ENCODE peak calls at places on chromosomes 2 and 18, in nine cellular contexts. T is WTC11, C is retinal pigment epithelial cell, F is fibroblast of the aortic adventitia, Z is testis, U is pancreas, Y is epithelial cell of esophagus, A is lower lobe of right lung, L is left ventricle myocardium inferior. M is an unnamed sample.

GRCh38 chr2:235500761-235501662 is 7.2 kb downstream of the AGAP1 start:
- DNase-seq in T (no peak), Z (no peak), Y (peak; percentile 54), A (no peak), F (peak; percentile 51), C (no peak), U (no peak), L (no peak), M (no peak)

GRCh38 chr2:120547662-120548061 is 188.0 kb upstream of the GLI2 start:
- DNase-seq in Z (no peak), F (no peak), U (no peak), L (peak; percentile 63), Y (no peak), A (no peak), T (no peak), C (no peak), M (no peak)

GRCh38 chr2:141611143-141611571 is 519.7 kb downstream of the LRP1B start:
- DNase-seq in F (peak; percentile 0), L (no peak), Y (no peak), U (no peak), Z (no peak), C (no peak), A (no peak), T (no peak), M (no peak)

GRCh38 chr2:217360781-217361485 is 501.1 kb upstream of the TNP1 start:
- DNase-seq in L (no peak), F (peak; percentile 98), Y (peak; percentile 62), Z (peak; percentile 36), T (no peak), U (no peak), C (no peak), A (no peak), M (no peak)

GRCh38 chr2:85327757-85328617 is at the start of gene TGOLN2:
- DNase-seq in C (peak; percentile 56), L (peak; percentile 95), T (peak; percentile 88), U (peak; percentile 96), F (peak; percentile 87), Z (peak; percentile 96), A (peak; percentile 96), Y (peak; percentile 92), M (peak; percentile 91)

GRCh38 chr2:147214900-147215299 is 629.9 kb upstream of the ACVR2A start:
- DNase-seq in U (no peak), F (no peak), L (no peak), A (no peak), Z (no peak), C (no peak), Y (no peak), T (no peak), M (no peak)

GRCh38 chr2:1601471-1602358 is 142.6 kb downstream of the PXDN start:
- DNase-seq in F (no peak), U (no peak), A (no peak), L (peak; percentile 51), Z (no peak), Y (no peak), T (no peak), C (no peak), M (no peak)

GRCh38 chr2:57444731-57445414 is 601.7 kb upstream of the VRK2 start:
- DNase-seq in A (no peak), Y (no peak), C (no peak), L (no peak), F (no peak), U (no peak), T (no peak), Z (no peak), M (no peak)

GRCh38 chr2:109182426-109182825 is 53.4 kb downstream of the SH3RF3 start:
- DNase-seq in A (no peak), Z (no peak), U (no peak), T (no peak), L (no peak), C (no peak), F (no peak), Y (peak; percentile 49), M (no peak)

GRCh38 chr2:236052926-236053846 is 115.0 kb downstream of the GBX2 start:
- DNase-seq in C (no peak), F (no peak), Y (no peak), T (peak; percentile 70), A (no peak), Z (no peak), L (no peak), U (no peak), M (no peak)

GRCh38 chr18:44901283-44901682 is 220.6 kb downstream of the SETBP1 start:
- DNase-seq in L (no peak), A (no peak), F (no peak), Y (no peak), U (no peak), C (no peak), T (peak; percentile 23), Z (no peak), M (no peak)
- TF ChIP-seq CTCF in L (peak; percentile 26), A (peak; percentile 13), F (peak; percentile 13), Y (peak; percentile 40), U (no peak), C (peak; percentile 32), T (no peak), Z (no peak), M (no peak)

GRCh38 chr2:67237288-67237687 is 159.8 kb upstream of the ETAA1 start:
- DNase-seq in Y (no peak), C (no peak), A (no peak), Z (no peak), T (no peak), U (no peak), F (no peak), L (no peak), M (no peak)
- TF ChIP-seq CTCF in Y (no peak), C (peak; percentile 14), A (no peak), Z (no peak), T (no peak), U (no peak), F (no peak), L (no peak), M (no peak)

GRCh38 chr2:42044939-42045338 is 2.9 kb upstream of the PKDCC start:
- DNase-seq in Y (no peak), U (no peak), L (no peak), C (no peak), Z (no peak), A (no peak), F (no peak), T (no peak), M (no peak)
- TF ChIP-seq CTCF in Y (no peak), U (no peak), L (no peak), C (no peak), Z (no peak), A (no peak), F (no peak), T (no peak), M (no peak)

DNA sequence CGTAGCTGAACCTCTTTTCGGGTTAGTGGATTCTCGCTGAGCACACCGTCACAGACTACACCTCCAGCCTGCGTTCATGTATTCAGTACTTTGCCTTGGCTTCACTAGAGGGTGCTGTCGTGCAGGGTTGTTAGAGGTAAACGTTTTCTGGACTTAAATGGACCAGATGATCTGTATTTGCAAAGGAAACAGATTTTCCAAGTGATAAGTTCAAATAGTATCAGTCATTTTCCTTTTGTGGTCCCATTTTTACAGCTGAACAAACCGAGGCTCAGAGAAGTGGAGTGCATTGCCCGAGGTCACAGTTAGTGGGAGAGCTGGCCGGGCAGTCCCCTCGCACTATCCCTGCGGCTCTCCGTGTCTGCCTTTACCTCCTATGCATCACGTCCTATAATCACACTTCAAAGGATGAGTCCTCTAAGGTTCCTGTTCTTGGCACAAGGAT is 125.9 kb downstream of the MAP4K4 start:
- DNase-seq in Z (peak; percentile 66), F (peak; percentile 72), U (no peak), A (no peak), L (no peak), C (no peak), T (peak; percentile 71), Y (peak; percentile 84), M (no peak)
- TF ChIP-seq CTCF in Z (no peak), F (peak; percentile 71), U (peak; percentile 41), A (peak; percentile 68), L (peak; percentile 78), C (peak; percentile 80), T (peak; percentile 56), Y (peak; percentile 89), M (peak; percentile 25)

DNA sequence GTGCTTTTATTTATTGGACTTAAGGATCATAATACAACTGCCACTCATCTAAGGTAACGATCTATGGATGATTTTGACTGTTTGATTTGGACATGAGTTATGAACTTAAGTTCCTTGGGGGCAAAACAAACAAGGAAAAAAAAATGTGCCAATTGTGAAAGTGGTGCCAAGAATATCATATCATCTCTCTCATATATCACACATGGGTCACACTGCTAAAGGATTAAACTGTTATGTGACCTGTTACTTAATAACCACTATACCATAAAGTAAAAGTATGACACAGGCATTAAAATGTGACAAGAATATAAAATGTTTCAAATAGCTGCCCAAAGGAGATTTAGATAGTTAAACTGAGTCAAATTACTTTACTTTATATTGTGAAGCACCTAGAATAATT is 886.2 kb downstream of the ERBB4 start:
- DNase-seq in F (no peak), C (no peak), Z (no peak), A (no peak), T (no peak), U (no peak), Y (no peak), L (no peak), M (no peak)
- TF ChIP-seq CTCF in F (no peak), C (no peak), Z (no peak), A (no peak), T (no peak), U (no peak), Y (no peak), L (no peak), M (no peak)

GRCh38 chr2:103153580-103153979 is 391.7 kb downstream of the TMEM182 start:
- DNase-seq in T (no peak), Z (no peak), F (no peak), C (no peak), U (no peak), Y (no peak), A (no peak), L (no peak), M (no peak)

GRCh38 chr2:103155308-103155707 is 393.5 kb downstream of the TMEM182 start:
- DNase-seq in F (no peak), Y (no peak), Z (no peak), A (no peak), T (no peak), U (no peak), L (no peak), C (no peak), M (no peak)

GRCh38 chr2:103151046-103151445 is 389.2 kb downstream of the TMEM182 start:
- DNase-seq in Z (no peak), U (no peak), C (no peak), T (no peak), Y (no peak), F (no peak), A (no peak), L (no peak), M (no peak)

GRCh38 chr2:103152556-103152955 is 390.7 kb downstream of the TMEM182 start:
- DNase-seq in C (no peak), L (no peak), U (no peak), A (no peak), T (no peak), F (no peak), Z (no peak), Y (no peak), M (no peak)
- TF ChIP-seq CTCF in C (no peak), L (no peak), U (no peak), A (no peak), T (no peak), F (no peak), Z (no peak), Y (no peak), M (no peak)

M was measured in mesothelial cell of epicardium.